ENCODE peak calls at places on chromosomes 3 and 15, in six cellular contexts. G is stimulated activated naive CD8-positive, alpha-beta T cell treated with anti-CD3 and anti-CD28 coated beads, Interleukin-15, amount 100 ng/mL, for 72 hours; D is NCI-H1694; U is NCI-H510A treated with DMSO at 0.1 percent for 48 hours; J is body of pancreas; Z is EL. R is an unnamed sample.

GRCh38 chr3:113557374-113557773 is 25.0 kb downstream of the SIDT1 start:
- DNase-seq in G (no peak), D (no peak), U (no peak), J (no peak), Z (peak; percentile 83), R (peak; percentile 69)

GRCh38 chr3:48472673-48472922 is 26.1 kb downstream of the ATRIP start:
- DNase-seq in G (no peak), D (no peak), U (no peak), J (no peak), Z (no peak), R (no peak)

GRCh38 chr3:194265505-194265892 is 85.6 kb downstream of the CPN2 start:
- DNase-seq in G (no peak), D (no peak), U (peak; percentile 67), J (peak; percentile 75), Z (peak; percentile 73), R (peak; percentile 99)

GRCh38 chr3:68007621-68008226 is 353.3 kb upstream of the SUCLG2 start:
- DNase-seq in G (peak; percentile 38), D (no peak), U (peak; percentile 56), J (peak; percentile 10), Z (no peak), R (no peak)

GRCh38 chr3:124510290-124510689 is 220.0 kb upstream of the UMPS start:
- DNase-seq in G (no peak), D (no peak), U (no peak), J (no peak), Z (peak; percentile 66), R (no peak)

GRCh38 chr15:64857421-64857820 is 15.7 kb downstream of the PLEKHO2 start:
- DNase-seq in G (no peak), D (no peak), U (no peak), J (no peak), Z (peak; percentile 83), R (peak; percentile 86)

GRCh38 chr3:42904076-42904475 is 1.9 kb upstream of the ZNF662 start:
- DNase-seq in G (no peak), D (no peak), U (no peak), J (no peak), Z (no peak), R (no peak)

GRCh38 chr3:28244471-28244870 is 3.1 kb downstream of the CMC1 start:
- DNase-seq in G (no peak), D (no peak), U (no peak), J (no peak), Z (no peak), R (no peak)

GRCh38 chr3:9091811-9092210 is 128.5 kb upstream of the RAD18 start:
- DNase-seq in G (no peak), D (no peak), U (no peak), J (no peak), Z (no peak), R (no peak)

GRCh38 chr15:63332367-63333078 is 49.1 kb downstream of the CA12 start:
- DNase-seq in G (no peak), D (no peak), U (no peak), J (no peak), Z (peak; percentile 94), R (peak; percentile 93)

R was measured in choroid plexus epithelial cell.